ENCODE peak calls at places on chromosomes 6 and 20, in six cellular contexts. A is AG04450, Q is adrenal gland, O is upper lobe of right lung, T is cardiac fibroblast, S is astrocyte of the cerebellum. H is an unnamed sample.

GRCh38 chr6:107621216-107621940 is 131.5 kb downstream of the SOBP start:
- DNase-seq in A (no peak), Q (no peak), O (no peak), T (no peak), S (no peak), H (no peak)

GRCh38 chr20:51553897-51554504 is 11.5 kb upstream of the NFATC2 start:
- DNase-seq in A (no peak), Q (no peak), O (no peak), T (peak), S (no peak), H (no peak)

GRCh38 chr20:47281376-47281775 is 75.1 kb downstream of the ZMYND8 start:
- DNase-seq in A (no peak), Q (no peak), O (no peak), T (no peak), S (no peak), H (no peak)

GRCh38 chr6:126804255-126805064 is 314.0 kb upstream of the RSPO3 start:
- DNase-seq in A (peak), Q (peak), O (no peak), T (peak), S (peak), H (peak)

GRCh38 chr20:44006578-44006977 is 91.9 kb downstream of the TOX2 start:
- DNase-seq in A (no peak), Q (no peak), O (no peak), T (no peak), S (no peak), H (no peak)

GRCh38 chr6:1310628-1311399 is 1.1 kb upstream of the FOXQ1 start:
- DNase-seq in A (no peak), Q (no peak), O (peak), T (no peak), S (no peak), H (peak)

GRCh38 chr20:61407561-61407960 is 155.5 kb downstream of the CDH4 start:
- DNase-seq in A (no peak), Q (no peak), O (no peak), T (no peak), S (no peak), H (no peak)

GRCh38 chr6:69820438-69820837 is 23.6 kb upstream of the LMBRD1 start:
- DNase-seq in A (no peak), Q (no peak), O (no peak), T (no peak), S (no peak), H (no peak)

GRCh38 chr6:1965596-1966224 is 279.7 kb downstream of the GMDS start:
- DNase-seq in A (no peak), Q (no peak), O (no peak), T (no peak), S (no peak), H (no peak)

GRCh38 chr6:71194730-71195129 is 93.9 kb upstream of the OGFRL1 start:
- DNase-seq in A (no peak), Q (no peak), O (no peak), T (peak), S (peak), H (no peak)

GRCh38 chr6:15956205-15957106 is 172.4 kb upstream of the MYLIP start:
- DNase-seq in A (no peak), Q (no peak), O (peak), T (peak), S (no peak), H (no peak)

GRCh38 chr20:8853805-8854338 is 215.0 kb upstream of the PLCB4 start:
- DNase-seq in A (peak), Q (peak), O (no peak), T (peak), S (peak), H (peak)

GRCh38 chr6:43263314-43264178 is 20.3 kb downstream of the TTBK1 start:
- DNase-seq in A (peak), Q (peak), O (peak), T (peak), S (peak), H (peak)

GRCh38 chr20:64180673-64181072 is 16.4 kb downstream of the MYT1 start:
- DNase-seq in A (no peak), Q (no peak), O (no peak), T (no peak), S (no peak), H (no peak)

GRCh38 chr20:31840906-31841816 is 4.2 kb downstream of the FOXS1 start:
- DNase-seq in A (no peak), Q (no peak), O (no peak), T (peak), S (no peak), H (no peak)

GRCh38 chr6:130778946-130779657 is 48.1 kb upstream of the SMLR1 start:
- DNase-seq in A (peak), Q (no peak), O (no peak), T (peak), S (peak), H (no peak)

GRCh38 chr20:63833776-63834544 is 2.9 kb upstream of the ZBTB46 start:
- DNase-seq in A (peak), Q (no peak), O (no peak), T (no peak), S (no peak), H (no peak)

GRCh38 chr20:54668271-54669053 is 193.1 kb downstream of the DOK5 start:
- DNase-seq in A (no peak), Q (peak), O (no peak), T (peak), S (no peak), H (peak)

GRCh38 chr6:25179051-25179778 is 100.0 kb upstream of the CARMIL1 start:
- DNase-seq in A (no peak), Q (no peak), O (no peak), T (peak), S (no peak), H (no peak)

GRCh38 chr6:129749749-129750120 is 39.8 kb upstream of the ARHGAP18 start:
- DNase-seq in A (no peak), Q (no peak), O (no peak), T (peak), S (peak), H (no peak)

GRCh38 chr6:16146527-16146955 is 17.7 kb downstream of the MYLIP start:
- DNase-seq in A (no peak), Q (no peak), O (no peak), T (no peak), S (no peak), H (no peak)

GRCh38 chr6:142659661-142660060 is 285.3 kb downstream of the HIVEP2 start:
- DNase-seq in A (no peak), Q (no peak), O (no peak), T (no peak), S (no peak), H (no peak)

GRCh38 chr6:44304282-44305199 is 8.6 kb downstream of the AARS2 start:
- DNase-seq in A (no peak), Q (no peak), O (no peak), T (peak), S (no peak), H (peak)

GRCh38 chr20:17083738-17084137 is 143.1 kb upstream of the PCSK2 start:
- DNase-seq in A (no peak), Q (no peak), O (no peak), T (no peak), S (no peak), H (peak)

GRCh38 chr6:36625161-36625919 is 31.2 kb downstream of the SRSF3 start:
- DNase-seq in A (peak), Q (no peak), O (peak), T (peak), S (peak), H (no peak)

GRCh38 chr6:130517444-130517931 is 151.7 kb downstream of the TMEM200A start:
- DNase-seq in A (no peak), Q (no peak), O (no peak), T (no peak), S (no peak), H (no peak)

GRCh38 chr6:13425971-13426931 is 61.1 kb downstream of the GFOD1 start:
- DNase-seq in A (no peak), Q (no peak), O (no peak), T (peak), S (no peak), H (no peak)

GRCh38 chr6:108837236-108837971 is 10.8 kb upstream of the ARMC2 start:
- DNase-seq in A (no peak), Q (no peak), O (no peak), T (no peak), S (no peak), H (no peak)

DNA sequence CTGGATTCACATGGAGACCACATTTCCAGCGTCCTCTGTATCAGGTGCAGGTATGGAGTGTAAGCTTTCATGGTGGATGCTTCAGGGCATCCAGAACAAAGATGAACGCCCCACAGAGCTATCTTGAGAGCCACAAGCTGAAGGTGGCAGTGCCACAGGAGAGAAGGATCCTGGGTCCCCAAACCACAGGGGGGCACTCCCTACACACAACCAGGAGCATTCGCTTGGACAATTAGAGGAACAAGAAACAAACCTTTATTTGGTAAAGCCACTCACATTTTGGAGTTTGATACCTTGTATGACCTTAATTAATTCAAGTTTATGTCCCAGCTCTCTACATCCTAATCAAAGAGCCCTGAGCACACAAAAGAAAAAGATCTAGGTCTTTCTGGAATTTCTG is 406.3 kb downstream of the PREX1 start:
- DNase-seq in A (no peak), Q (no peak), O (no peak), T (no peak), S (no peak), H (no peak)
- TF ChIP-seq CTCF in A (no peak), Q (no peak), O (no peak), T (no peak), S (no peak), H (no peak)

GRCh38 chr20:20237093-20237959 is 130.6 kb upstream of the INSM1 start:
- DNase-seq in A (peak), Q (peak), O (no peak), T (peak), S (peak), H (peak)
- TF ChIP-seq CTCF in A (peak), Q (peak), O (peak), T (peak), S (peak), H (peak)

DNA sequence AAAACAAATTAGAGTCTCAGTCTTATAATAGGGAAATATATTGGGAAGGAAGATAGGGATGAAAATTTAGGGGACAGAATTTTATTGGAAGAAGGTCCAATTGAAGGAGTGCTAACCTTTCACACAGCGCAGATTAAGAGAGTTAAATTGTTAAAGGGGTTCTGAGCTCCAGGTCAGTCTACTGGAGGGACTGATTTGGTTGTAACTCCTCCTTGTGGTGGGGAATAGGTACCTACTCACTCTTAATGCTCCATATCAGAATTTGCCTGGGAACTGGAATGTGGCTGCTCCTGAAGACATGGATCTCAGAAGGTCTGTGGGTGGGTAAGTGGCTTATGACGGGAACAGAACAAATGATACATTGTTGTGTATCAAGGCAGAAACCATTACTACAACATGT is 143.5 kb downstream of the FLRT3 start:
- DNase-seq in A (no peak), Q (no peak), O (no peak), T (no peak), S (no peak), H (no peak)
- TF ChIP-seq CTCF in A (peak), Q (no peak), O (no peak), T (no peak), S (peak), H (no peak)

GRCh38 chr6:12312736-12313135 is 22.6 kb downstream of the EDN1 start:
- DNase-seq in A (no peak), Q (no peak), O (no peak), T (no peak), S (no peak), H (no peak)

GRCh38 chr6:12313992-12314589 is 23.9 kb downstream of the EDN1 start:
- DNase-seq in A (no peak), Q (no peak), O (no peak), T (peak), S (no peak), H (no peak)

GRCh38 chr6:12313311-12313991 is 23.3 kb downstream of the EDN1 start:
- DNase-seq in A (no peak), Q (no peak), O (no peak), T (no peak), S (no peak), H (no peak)

GRCh38 chr6:12309070-12309469 is 18.9 kb downstream of the EDN1 start:
- DNase-seq in A (no peak), Q (no peak), O (no peak), T (no peak), S (no peak), H (no peak)

GRCh38 chr6:12311106-12311505 is 20.9 kb downstream of the EDN1 start:
- DNase-seq in A (no peak), Q (no peak), O (no peak), T (no peak), S (no peak), H (no peak)
- TF ChIP-seq CTCF in A (peak), Q (no peak), O (peak), T (peak), S (no peak), H (no peak)

GRCh38 chr6:147005499-147005898 is 198.7 kb upstream of the STXBP5 start:
- DNase-seq in A (no peak), Q (no peak), O (no peak), T (no peak), S (no peak), H (no peak)
- TF ChIP-seq CTCF in A (no peak), Q (no peak), O (no peak), T (no peak), S (no peak), H (no peak)

GRCh38 chr6:167696261-167696660 is 130.4 kb upstream of the AFDN start:
- DNase-seq in A (no peak), Q (no peak), O (no peak), T (no peak), S (no peak), H (no peak)

GRCh38 chr6:167695831-167696230 is 130.9 kb upstream of the AFDN start:
- DNase-seq in A (no peak), Q (no peak), O (no peak), T (no peak), S (no peak), H (no peak)

GRCh38 chr6:167698540-167698939 is 128.2 kb upstream of the AFDN start:
- DNase-seq in A (no peak), Q (no peak), O (no peak), T (no peak), S (no peak), H (no peak)

GRCh38 chr6:167699141-167700036 is 127.3 kb upstream of the AFDN start:
- DNase-seq in A (no peak), Q (peak), O (peak), T (peak), S (no peak), H (no peak)

GRCh38 chr6:167697316-167697715 is 129.4 kb upstream of the AFDN start:
- DNase-seq in A (no peak), Q (no peak), O (no peak), T (peak), S (no peak), H (no peak)
- TF ChIP-seq CTCF in A (no peak), Q (no peak), O (no peak), T (peak), S (peak), H (no peak)

DNA sequence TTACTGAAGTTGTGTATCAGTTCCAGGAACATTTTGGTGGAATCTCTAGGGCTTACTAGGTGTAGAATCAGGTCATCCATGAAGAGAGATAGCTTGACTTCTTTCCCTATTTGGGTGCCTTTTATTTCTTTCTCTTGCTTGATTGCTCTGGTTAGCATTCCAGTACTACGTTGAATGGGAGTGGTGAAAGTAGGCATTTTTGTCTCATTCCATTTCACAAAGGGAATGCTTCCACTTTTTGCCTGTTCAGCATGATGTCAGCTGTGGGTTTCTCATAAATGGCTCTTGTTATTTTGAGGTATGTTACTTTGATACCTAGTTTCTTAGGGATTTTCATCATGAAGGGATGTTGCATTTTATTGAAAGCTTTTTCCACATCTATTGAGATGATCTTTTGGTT is 195.3 kb downstream of the MOXD1 start:
- DNase-seq in A (no peak), Q (no peak), O (no peak), T (no peak), S (no peak), H (no peak)
- TF ChIP-seq CTCF in A (no peak), Q (no peak), O (no peak), T (no peak), S (no peak), H (no peak)

GRCh38 chr6:105514306-105514705 is 111.4 kb upstream of the PREP start:
- DNase-seq in A (no peak), Q (no peak), O (no peak), T (no peak), S (no peak), H (no peak)

GRCh38 chr6:105511639-105512038 is 108.8 kb upstream of the PREP start:
- DNase-seq in A (no peak), Q (no peak), O (no peak), T (no peak), S (no peak), H (no peak)

GRCh38 chr6:105507811-105508210 is 104.9 kb upstream of the PREP start:
- DNase-seq in A (no peak), Q (no peak), O (no peak), T (no peak), S (no peak), H (no peak)

GRCh38 chr6:105510746-105511145 is 107.9 kb upstream of the PREP start:
- DNase-seq in A (peak), Q (no peak), O (no peak), T (peak), S (no peak), H (no peak)

DNA sequence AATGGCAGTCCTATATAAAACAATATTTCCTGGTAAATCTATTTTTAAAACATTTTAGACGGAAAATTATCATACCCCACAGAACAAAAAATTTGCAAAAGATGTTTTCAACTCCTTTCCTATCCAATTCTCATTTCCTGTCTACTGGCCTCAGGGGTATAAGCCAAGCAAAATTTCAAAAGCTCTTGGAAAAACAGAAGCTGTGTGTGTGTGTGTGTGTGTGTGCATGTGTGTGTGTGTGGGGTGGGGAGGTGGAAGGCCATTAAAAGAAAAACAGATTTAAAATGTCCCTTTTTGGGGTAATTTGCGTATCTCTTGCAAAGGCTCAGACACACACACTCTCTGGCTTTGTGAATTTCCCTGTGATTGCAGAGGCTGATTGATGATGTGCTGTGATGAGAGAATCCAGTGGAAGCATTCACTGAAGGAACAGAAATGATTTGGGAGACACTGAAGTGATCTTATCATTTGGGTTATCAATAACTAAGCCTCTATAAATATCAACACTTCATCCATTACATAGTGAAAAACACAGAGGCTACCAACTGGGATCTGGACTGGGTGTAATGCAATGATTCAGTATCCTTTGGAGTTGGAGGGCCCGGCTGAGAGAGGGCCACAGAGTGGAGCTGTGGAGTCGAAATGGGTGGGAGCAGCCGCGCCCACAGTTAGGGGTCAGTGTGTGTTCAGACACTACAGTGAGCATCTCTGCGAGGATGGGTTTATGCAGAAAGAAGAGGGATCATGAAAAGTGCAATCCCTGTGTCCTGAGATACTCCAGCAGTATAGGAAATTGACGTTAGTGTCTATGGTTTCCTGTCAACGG is 106.8 kb upstream of the PREP start:
- DNase-seq in A (no peak), Q (no peak), O (no peak), T (peak), S (no peak), H (peak)
- TF ChIP-seq CTCF in A (peak), Q (no peak), O (no peak), T (peak), S (peak), H (peak)

DNA sequence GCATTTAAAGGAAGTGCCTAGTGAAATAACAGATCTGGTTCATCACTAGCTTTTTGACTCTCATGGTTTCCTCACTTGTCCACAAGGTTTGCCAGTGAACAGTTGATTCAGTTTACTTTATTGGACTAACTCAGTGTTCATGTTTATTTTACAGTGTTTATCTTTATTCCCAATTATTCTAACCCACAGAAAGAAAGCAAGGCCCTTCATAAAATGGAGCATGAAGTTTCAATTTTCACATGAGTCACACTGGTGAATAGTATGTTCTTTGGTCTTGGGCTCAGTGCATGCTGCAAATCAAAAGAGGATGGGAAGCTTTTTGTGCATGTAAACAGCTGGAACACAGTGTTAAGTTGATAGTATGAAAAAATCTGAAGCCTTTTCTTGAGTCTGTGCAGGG is 217.6 kb upstream of the HDDC2 start:
- DNase-seq in A (no peak), Q (no peak), O (no peak), T (no peak), S (peak), H (no peak)
- TF ChIP-seq CTCF in A (no peak), Q (no peak), O (no peak), T (no peak), S (peak), H (no peak)